ENCODE peak calls at places on chromosomes 12 and 14, in nine cellular contexts. One of them, this sample, is unnamed.

GRCh38 chr14:99354166-99354875 is 82.3 kb upstream of the BCL11B start:
- DNase-seq in uterus: no peak
- DNase-seq in small intestine: no peak
- DNase-seq in NT2/D1: no peak
- DNase-seq in mesendoderm: no peak
- DNase-seq in thoracic aorta: no peak
- DNase-seq in colonic mucosa: no peak
- DNase-seq in Peyer's patch: no peak
- DNase-seq in K562: no peak
- DNase-seq in this sample: no peak

GRCh38 chr14:88233915-88234314 is 89.2 kb downstream of the KCNK10 start:
- DNase-seq in K562: peak; percentile 8
- DNase-seq in thoracic aorta: no peak
- DNase-seq in NT2/D1: peak; percentile 18
- DNase-seq in mesendoderm: peak; percentile 79
- DNase-seq in uterus: no peak
- DNase-seq in colonic mucosa: peak; percentile 38
- DNase-seq in Peyer's patch: no peak
- DNase-seq in small intestine: peak; percentile 17
- DNase-seq in this sample: peak; percentile 46

GRCh38 chr14:89870335-89870734 is 84.2 kb downstream of the EFCAB11 start:
- DNase-seq in K562: no peak
- DNase-seq in Peyer's patch: no peak
- DNase-seq in small intestine: no peak
- DNase-seq in uterus: no peak
- DNase-seq in thoracic aorta: no peak
- DNase-seq in colonic mucosa: no peak
- DNase-seq in NT2/D1: no peak
- DNase-seq in mesendoderm: no peak
- DNase-seq in this sample: no peak

GRCh38 chr12:75814856-75815754 is 216.5 kb downstream of the PHLDA1 start:
- DNase-seq in small intestine: peak; percentile 44
- DNase-seq in uterus: peak; percentile 30
- DNase-seq in Peyer's patch: no peak
- DNase-seq in NT2/D1: no peak
- DNase-seq in K562: no peak
- DNase-seq in thoracic aorta: peak; percentile 12
- DNase-seq in mesendoderm: no peak
- DNase-seq in colonic mucosa: no peak
- DNase-seq in this sample: no peak

GRCh38 chr12:13595536-13596450 is 385.6 kb downstream of the GRIN2B start:
- DNase-seq in uterus: no peak
- DNase-seq in mesendoderm: peak; percentile 73
- DNase-seq in colonic mucosa: no peak
- DNase-seq in NT2/D1: peak; percentile 70
- DNase-seq in K562: no peak
- DNase-seq in thoracic aorta: no peak
- DNase-seq in small intestine: no peak
- DNase-seq in Peyer's patch: no peak
- DNase-seq in this sample: no peak

GRCh38 chr12:28998662-28999120 is 150.4 kb upstream of the FAR2 start:
- DNase-seq in K562: no peak
- DNase-seq in Peyer's patch: no peak
- DNase-seq in uterus: no peak
- DNase-seq in NT2/D1: peak; percentile 51
- DNase-seq in small intestine: peak; percentile 11
- DNase-seq in thoracic aorta: no peak
- DNase-seq in colonic mucosa: no peak
- DNase-seq in mesendoderm: peak; percentile 24
- DNase-seq in this sample: no peak

GRCh38 chr14:24431569-24432258 is 2.0 kb downstream of the KHNYN start:
- DNase-seq in thoracic aorta: peak; percentile 60
- DNase-seq in mesendoderm: peak; percentile 97
- DNase-seq in colonic mucosa: peak; percentile 96
- DNase-seq in uterus: peak; percentile 91
- DNase-seq in NT2/D1: peak; percentile 86
- DNase-seq in K562: peak; percentile 75
- DNase-seq in Peyer's patch: peak; percentile 91
- DNase-seq in small intestine: peak; percentile 94
- DNase-seq in this sample: peak; percentile 97

GRCh38 chr12:91744613-91745012 is 401.0 kb downstream of the BTG1 start:
- DNase-seq in Peyer's patch: no peak
- DNase-seq in NT2/D1: no peak
- DNase-seq in uterus: no peak
- DNase-seq in thoracic aorta: no peak
- DNase-seq in colonic mucosa: no peak
- DNase-seq in K562: no peak
- DNase-seq in small intestine: no peak
- DNase-seq in mesendoderm: no peak
- DNase-seq in this sample: no peak

GRCh38 chr12:68158427-68158826 is 1.1 kb downstream of the IFNG start:
- DNase-seq in K562: peak; percentile 44
- DNase-seq in mesendoderm: peak; percentile 45
- DNase-seq in colonic mucosa: no peak
- DNase-seq in uterus: no peak
- DNase-seq in thoracic aorta: no peak
- DNase-seq in Peyer's patch: no peak
- DNase-seq in NT2/D1: no peak
- DNase-seq in small intestine: peak; percentile 33
- DNase-seq in this sample: peak; percentile 44

GRCh38 chr14:50008562-50009355 is 107.6 kb downstream of the VCPKMT start:
- DNase-seq in Peyer's patch: no peak
- DNase-seq in colonic mucosa: no peak
- DNase-seq in NT2/D1: no peak
- DNase-seq in small intestine: no peak
- DNase-seq in K562: no peak
- DNase-seq in uterus: no peak
- DNase-seq in thoracic aorta: no peak
- DNase-seq in mesendoderm: no peak
- DNase-seq in this sample: no peak

GRCh38 chr14:91395466-91395865 is 22.2 kb downstream of the CCDC88C start:
- DNase-seq in mesendoderm: no peak
- DNase-seq in K562: no peak
- DNase-seq in Peyer's patch: no peak
- DNase-seq in small intestine: no peak
- DNase-seq in colonic mucosa: no peak
- DNase-seq in thoracic aorta: no peak
- DNase-seq in uterus: no peak
- DNase-seq in NT2/D1: no peak
- DNase-seq in this sample: peak; percentile 62

GRCh38 chr14:46250113-46250703 is 401.4 kb downstream of the RPL10L start:
- DNase-seq in colonic mucosa: no peak
- DNase-seq in NT2/D1: peak; percentile 15
- DNase-seq in K562: no peak
- DNase-seq in small intestine: peak; percentile 6
- DNase-seq in Peyer's patch: no peak
- DNase-seq in thoracic aorta: no peak
- DNase-seq in mesendoderm: peak; percentile 43
- DNase-seq in uterus: no peak
- DNase-seq in this sample: peak; percentile 3

GRCh38 chr14:105945891-105946290 is 419.5 kb downstream of the TMEM121 start:
- DNase-seq in Peyer's patch: no peak
- DNase-seq in colonic mucosa: no peak
- DNase-seq in mesendoderm: no peak
- DNase-seq in uterus: no peak
- DNase-seq in thoracic aorta: no peak
- DNase-seq in K562: no peak
- DNase-seq in small intestine: no peak
- DNase-seq in NT2/D1: no peak
- DNase-seq in this sample: no peak

GRCh38 chr14:105943973-105944602 is 417.7 kb downstream of the TMEM121 start:
- DNase-seq in small intestine: peak; percentile 54
- DNase-seq in Peyer's patch: no peak
- DNase-seq in K562: no peak
- DNase-seq in mesendoderm: no peak
- DNase-seq in colonic mucosa: no peak
- DNase-seq in uterus: no peak
- DNase-seq in thoracic aorta: no peak
- DNase-seq in NT2/D1: no peak
- DNase-seq in this sample: no peak

GRCh38 chr14:105941226-105942166 is 415.1 kb downstream of the TMEM121 start:
- DNase-seq in small intestine: no peak
- DNase-seq in NT2/D1: no peak
- DNase-seq in Peyer's patch: no peak
- DNase-seq in K562: no peak
- DNase-seq in mesendoderm: no peak
- DNase-seq in thoracic aorta: no peak
- DNase-seq in uterus: no peak
- DNase-seq in colonic mucosa: peak; percentile 15
- DNase-seq in this sample: no peak

GRCh38 chr14:105947599-105947998 is 421.2 kb downstream of the TMEM121 start:
- DNase-seq in colonic mucosa: no peak
- DNase-seq in mesendoderm: no peak
- DNase-seq in K562: no peak
- DNase-seq in Peyer's patch: no peak
- DNase-seq in thoracic aorta: no peak
- DNase-seq in uterus: no peak
- DNase-seq in NT2/D1: no peak
- DNase-seq in small intestine: no peak
- DNase-seq in this sample: no peak

GRCh38 chr14:105944632-105945610 is 418.5 kb downstream of the TMEM121 start:
- DNase-seq in uterus: peak; percentile 28
- DNase-seq in K562: peak; percentile 66
- DNase-seq in mesendoderm: no peak
- DNase-seq in small intestine: peak; percentile 80
- DNase-seq in colonic mucosa: peak; percentile 68
- DNase-seq in thoracic aorta: no peak
- DNase-seq in NT2/D1: peak; percentile 49
- DNase-seq in Peyer's patch: peak; percentile 78
- DNase-seq in this sample: no peak
- H3K4me3 ChIP-seq in uterus: no peak overlapping the region
- H3K4me3 ChIP-seq in K562: no peak overlapping the region
- H3K4me3 ChIP-seq in mesendoderm: no peak overlapping the region
- H3K4me3 ChIP-seq in small intestine: no peak overlapping the region
- H3K4me3 ChIP-seq in colonic mucosa: no peak overlapping the region
- H3K4me3 ChIP-seq in thoracic aorta: no peak overlapping the region
- H3K4me3 ChIP-seq in NT2/D1: no peak overlapping the region
- H3K4me3 ChIP-seq in Peyer's patch: no peak overlapping the region
- H3K4me3 ChIP-seq in this sample: no peak overlapping the region

GRCh38 chr12:113233967-113234366 is 12.7 kb downstream of the TPCN1 start:
- DNase-seq in uterus: no peak
- DNase-seq in K562: no peak
- DNase-seq in small intestine: no peak
- DNase-seq in colonic mucosa: no peak
- DNase-seq in Peyer's patch: no peak
- DNase-seq in thoracic aorta: no peak
- DNase-seq in mesendoderm: no peak
- DNase-seq in NT2/D1: no peak
- DNase-seq in this sample: no peak

GRCh38 chr12:113230315-113231274 is 9.3 kb downstream of the TPCN1 start:
- DNase-seq in colonic mucosa: no peak
- DNase-seq in K562: no peak
- DNase-seq in uterus: no peak
- DNase-seq in thoracic aorta: no peak
- DNase-seq in NT2/D1: no peak
- DNase-seq in Peyer's patch: peak; percentile 44
- DNase-seq in small intestine: peak; percentile 60
- DNase-seq in mesendoderm: peak; percentile 59
- DNase-seq in this sample: no peak

GRCh38 chr12:113232787-113233585 is 11.7 kb downstream of the TPCN1 start:
- DNase-seq in Peyer's patch: no peak
- DNase-seq in small intestine: no peak
- DNase-seq in K562: no peak
- DNase-seq in colonic mucosa: no peak
- DNase-seq in mesendoderm: peak; percentile 96
- DNase-seq in thoracic aorta: no peak
- DNase-seq in NT2/D1: no peak
- DNase-seq in uterus: no peak
- DNase-seq in this sample: peak; percentile 85

GRCh38 chr12:113232232-113232615 is 11.0 kb downstream of the TPCN1 start:
- DNase-seq in Peyer's patch: no peak
- DNase-seq in NT2/D1: no peak
- DNase-seq in K562: no peak
- DNase-seq in thoracic aorta: no peak
- DNase-seq in mesendoderm: no peak
- DNase-seq in uterus: no peak
- DNase-seq in colonic mucosa: no peak
- DNase-seq in small intestine: no peak
- DNase-seq in this sample: no peak

DNA sequence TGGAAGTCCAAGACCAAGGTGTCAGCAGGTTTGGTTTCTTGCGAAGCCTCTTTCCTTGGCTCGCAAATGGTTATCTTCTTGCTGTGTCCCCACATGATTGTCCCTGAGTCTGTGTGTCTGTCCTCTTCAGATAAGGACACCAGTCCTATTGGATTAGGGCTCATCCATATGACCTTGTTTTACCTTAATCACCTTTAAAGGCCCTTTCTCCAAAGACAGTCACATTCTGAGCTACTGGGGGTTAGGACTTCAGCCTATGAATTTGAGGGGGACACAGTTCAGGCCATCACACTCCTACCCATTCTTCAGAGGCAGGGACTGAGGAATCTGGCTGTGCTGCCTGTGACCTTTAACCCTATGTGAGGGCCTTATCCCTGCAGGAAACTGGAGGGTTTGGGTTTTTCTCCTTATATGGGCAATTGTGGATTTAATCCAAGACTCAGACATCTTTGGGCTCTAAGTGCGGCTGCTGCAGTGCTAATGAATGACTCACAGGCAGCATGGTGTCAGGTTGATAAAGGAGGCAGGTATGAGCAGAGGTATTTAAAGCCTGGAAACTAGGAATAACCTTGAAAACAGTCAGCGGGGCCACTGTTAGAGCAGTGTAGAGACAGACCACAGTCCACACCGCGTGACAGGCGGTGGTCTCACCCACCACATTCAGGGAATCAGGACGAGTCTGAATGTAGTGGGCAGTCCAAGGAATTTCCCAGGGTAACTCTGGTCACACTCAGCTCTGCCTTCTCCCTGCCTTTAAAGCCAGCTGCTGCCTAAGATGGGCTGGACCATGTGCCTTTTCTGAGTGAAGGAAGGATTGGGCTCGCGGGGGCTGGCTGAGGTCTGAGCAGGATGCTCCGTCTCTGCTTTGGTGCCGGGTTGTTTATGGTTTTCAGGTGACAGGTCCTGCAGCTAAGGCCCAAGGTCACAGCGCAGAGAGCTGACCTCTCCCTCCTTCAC is 10.3 kb downstream of the TPCN1 start:
- DNase-seq in mesendoderm: peak; percentile 97
- DNase-seq in K562: peak; percentile 43
- DNase-seq in thoracic aorta: no peak
- DNase-seq in Peyer's patch: no peak
- DNase-seq in small intestine: no peak
- DNase-seq in uterus: no peak
- DNase-seq in colonic mucosa: no peak
- DNase-seq in NT2/D1: peak; percentile 49
- DNase-seq in this sample: no peak
- H3K36me3 ChIP-seq in mesendoderm: no peaks in the 10 kb centered on the region
- H3K36me3 ChIP-seq in K562: peaks cover 62% of the 10 kb centered on the region
- H3K36me3 ChIP-seq in thoracic aorta: peaks cover 17% of the 10 kb centered on the region
- H3K36me3 ChIP-seq in Peyer's patch: no peaks in the 10 kb centered on the region
- H3K36me3 ChIP-seq in small intestine: peaks cover 16% of the 10 kb centered on the region
- H3K36me3 ChIP-seq in uterus: no peaks in the 10 kb centered on the region
- H3K36me3 ChIP-seq in colonic mucosa: peaks cover 5% of the 10 kb centered on the region
- H3K36me3 ChIP-seq in NT2/D1: peaks cover 88% of the 10 kb centered on the region
- H3K36me3 ChIP-seq in this sample: peaks cover 17% of the 10 kb centered on the region

GRCh38 chr12:125228519-125229260 is 163.5 kb downstream of the AACS start:
- DNase-seq in small intestine: no peak
- DNase-seq in thoracic aorta: no peak
- DNase-seq in NT2/D1: no peak
- DNase-seq in mesendoderm: peak; percentile 60
- DNase-seq in uterus: no peak
- DNase-seq in K562: peak; percentile 38
- DNase-seq in colonic mucosa: no peak
- DNase-seq in Peyer's patch: no peak
- DNase-seq in this sample: peak; percentile 77
- H3K27me3 ChIP-seq in small intestine: no peaks in the 10 kb centered on the region
- H3K27me3 ChIP-seq in thoracic aorta: no peaks in the 10 kb centered on the region
- H3K27me3 ChIP-seq in NT2/D1: no peaks in the 10 kb centered on the region
- H3K27me3 ChIP-seq in mesendoderm: no peaks in the 10 kb centered on the region
- H3K27me3 ChIP-seq in uterus: no peaks in the 10 kb centered on the region
- H3K27me3 ChIP-seq in K562: peaks cover 4% of the 10 kb centered on the region
- H3K27me3 ChIP-seq in colonic mucosa: no peaks in the 10 kb centered on the region
- H3K27me3 ChIP-seq in Peyer's patch: no peaks in the 10 kb centered on the region
- H3K27me3 ChIP-seq in this sample: no peaks in the 10 kb centered on the region

GRCh38 chr12:50117057-50117622 is 5.1 kb downstream of the COX14 start:
- DNase-seq in NT2/D1: no peak
- DNase-seq in K562: no peak
- DNase-seq in colonic mucosa: no peak
- DNase-seq in thoracic aorta: no peak
- DNase-seq in Peyer's patch: no peak
- DNase-seq in mesendoderm: no peak
- DNase-seq in uterus: no peak
- DNase-seq in small intestine: peak; percentile 15
- DNase-seq in this sample: no peak
- H3K4me3 ChIP-seq in NT2/D1: no peak overlapping the region
- H3K4me3 ChIP-seq in K562: no peak overlapping the region
- H3K4me3 ChIP-seq in colonic mucosa: no peak overlapping the region
- H3K4me3 ChIP-seq in thoracic aorta: peak overlapping the region; percentile 15
- H3K4me3 ChIP-seq in Peyer's patch: no peak overlapping the region
- H3K4me3 ChIP-seq in mesendoderm: no peak overlapping the region
- H3K4me3 ChIP-seq in uterus: no peak overlapping the region
- H3K4me3 ChIP-seq in small intestine: no peak overlapping the region
- H3K4me3 ChIP-seq in this sample: no peak overlapping the region

This sample was measured in H7.